ENCODE peak calls at places on chromosomes 16 and 17, in five cellular contexts. One of them, this sample, is unnamed.

GRCh38 chr17:27609606-27610303 is 21.2 kb upstream of the LGALS9 start:
- DNase-seq in NT2/D1: peak
- DNase-seq in H1: no peak
- DNase-seq in GM12878: no peak
- DNase-seq in HepG2: peak
- DNase-seq in this sample: peak

GRCh38 chr16:46812781-46813555 is 18.0 kb downstream of the C16orf87 start:
- DNase-seq in NT2/D1: no peak
- DNase-seq in H1: no peak
- DNase-seq in GM12878: no peak
- DNase-seq in HepG2: no peak
- DNase-seq in this sample: no peak

GRCh38 chr16:716250-716607 is 1.3 kb downstream of the METRN start:
- DNase-seq in NT2/D1: no peak
- DNase-seq in H1: no peak
- DNase-seq in GM12878: no peak
- DNase-seq in HepG2: peak
- DNase-seq in this sample: no peak

GRCh38 chr16:19075511-19075910 is 8.1 kb downstream of the COQ7 start:
- DNase-seq in NT2/D1: no peak
- DNase-seq in H1: no peak
- DNase-seq in GM12878: no peak
- DNase-seq in HepG2: no peak
- DNase-seq in this sample: no peak

GRCh38 chr17:41627316-41628072 is 3.1 kb upstream of the KRT17 start:
- DNase-seq in NT2/D1: no peak
- DNase-seq in H1: no peak
- DNase-seq in GM12878: no peak
- DNase-seq in HepG2: no peak
- DNase-seq in this sample: no peak

GRCh38 chr17:62637809-62638208 is 10.3 kb downstream of the MRC2 start:
- DNase-seq in NT2/D1: no peak
- DNase-seq in H1: no peak
- DNase-seq in GM12878: no peak
- DNase-seq in HepG2: no peak
- DNase-seq in this sample: no peak

GRCh38 chr16:30437511-30438046 is 7.7 kb upstream of the DCTPP1 start:
- DNase-seq in NT2/D1: no peak
- DNase-seq in H1: no peak
- DNase-seq in GM12878: no peak
- DNase-seq in HepG2: peak
- DNase-seq in this sample: no peak

GRCh38 chr17:38425744-38426143 is 2.5 kb upstream of the ARHGAP23 start:
- DNase-seq in NT2/D1: no peak
- DNase-seq in H1: no peak
- DNase-seq in GM12878: no peak
- DNase-seq in HepG2: no peak
- DNase-seq in this sample: no peak

GRCh38 chr16:80707686-80708085 is 96.7 kb downstream of the CDYL2 start:
- DNase-seq in NT2/D1: no peak
- DNase-seq in H1: no peak
- DNase-seq in GM12878: no peak
- DNase-seq in HepG2: no peak
- DNase-seq in this sample: no peak

GRCh38 chr17:72332367-72332766 is 211.5 kb downstream of the SOX9 start:
- DNase-seq in NT2/D1: no peak
- DNase-seq in H1: no peak
- DNase-seq in GM12878: peak
- DNase-seq in HepG2: no peak
- DNase-seq in this sample: no peak

GRCh38 chr17:55440391-55440790 is 18.8 kb upstream of the MMD start:
- DNase-seq in NT2/D1: no peak
- DNase-seq in H1: no peak
- DNase-seq in GM12878: no peak
- DNase-seq in HepG2: no peak
- DNase-seq in this sample: no peak

GRCh38 chr17:52383493-52384100 is 225.1 kb upstream of the CA10 start:
- DNase-seq in NT2/D1: peak
- DNase-seq in H1: peak
- DNase-seq in GM12878: no peak
- DNase-seq in HepG2: peak
- DNase-seq in this sample: peak

GRCh38 chr16:30748634-30749445 is 615 bp downstream of the PHKG2 start:
- DNase-seq in NT2/D1: no peak
- DNase-seq in H1: no peak
- DNase-seq in GM12878: no peak
- DNase-seq in HepG2: no peak
- DNase-seq in this sample: peak

DNA sequence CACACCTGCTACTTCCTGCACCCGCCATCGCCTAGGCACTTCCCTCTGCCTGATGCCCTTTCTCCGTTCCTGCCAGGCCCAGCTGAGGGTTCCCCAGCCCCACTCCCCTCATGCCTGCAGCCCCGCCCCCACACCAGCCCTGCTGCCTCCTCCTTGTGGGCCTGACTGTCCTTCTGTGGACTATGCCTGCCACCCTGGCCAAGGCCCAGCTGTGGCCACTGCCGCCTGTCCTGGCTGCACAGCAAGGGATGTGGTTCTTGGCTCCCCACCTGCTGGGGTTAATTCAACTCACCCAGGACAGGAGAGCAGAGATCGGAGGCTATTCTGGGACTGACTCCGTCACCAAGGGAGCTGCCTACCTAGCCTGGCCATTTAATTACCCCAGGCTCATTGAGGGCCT is 7.5 kb downstream of the NATD1 start:
- DNase-seq in NT2/D1: no peak
- DNase-seq in H1: no peak
- DNase-seq in GM12878: no peak
- DNase-seq in HepG2: no peak
- DNase-seq in this sample: no peak
- TF ChIP-seq SUZ12 in NT2/D1: no peak
- TF ChIP-seq SUZ12 in H1: no peak
- TF ChIP-seq SUZ12 in GM12878: no peak
- TF ChIP-seq SUZ12 in HepG2: no peak
- TF ChIP-seq SUZ12 in this sample: no peak

DNA sequence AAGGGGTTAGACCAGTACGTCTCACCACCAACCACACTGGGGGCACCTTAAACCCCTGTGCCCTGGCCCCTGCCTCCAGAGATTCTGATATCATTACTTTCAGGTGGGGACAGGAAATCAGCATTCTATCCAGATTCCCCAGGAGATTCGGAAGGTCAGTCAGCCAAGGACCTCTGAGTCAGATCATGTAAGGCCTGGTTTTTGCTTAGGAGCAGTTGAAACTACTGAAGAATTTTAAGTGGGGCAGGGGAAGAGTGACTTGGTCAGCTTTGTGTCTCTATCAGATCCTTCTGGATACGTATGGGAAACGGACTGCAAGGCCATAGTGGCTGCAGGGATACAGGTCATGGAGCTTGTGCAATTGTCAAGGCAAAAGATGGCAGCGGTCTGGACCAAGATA is 9.0 kb downstream of the EMP2 start:
- DNase-seq in NT2/D1: no peak
- DNase-seq in H1: no peak
- DNase-seq in GM12878: no peak
- DNase-seq in HepG2: no peak
- DNase-seq in this sample: no peak
- TF ChIP-seq SUZ12 in NT2/D1: no peak
- TF ChIP-seq SUZ12 in H1: no peak
- TF ChIP-seq SUZ12 in GM12878: no peak
- TF ChIP-seq SUZ12 in HepG2: no peak
- TF ChIP-seq SUZ12 in this sample: no peak

DNA sequence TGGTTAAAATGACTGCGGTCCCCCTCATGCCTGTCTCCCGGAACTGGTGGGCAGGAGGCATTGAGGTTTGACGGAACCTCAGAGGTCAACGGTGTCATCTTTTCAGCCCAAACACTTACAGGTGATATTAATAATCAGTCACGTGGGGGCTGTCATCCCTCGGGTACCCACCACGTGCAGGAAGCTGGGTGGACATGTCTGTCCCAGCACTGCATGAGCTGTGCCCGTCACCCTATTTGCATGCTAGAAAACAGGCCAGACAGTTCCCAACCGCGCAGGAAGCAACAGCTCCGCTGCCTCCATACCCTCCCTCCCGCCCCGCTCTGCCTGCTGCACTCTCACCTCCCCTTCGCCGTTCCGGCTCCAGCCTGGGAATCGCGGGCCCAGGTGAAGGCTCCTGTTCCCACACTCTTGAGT is 1.4 kb downstream of the SYNGR3 start:
- DNase-seq in NT2/D1: no peak
- DNase-seq in H1: no peak
- DNase-seq in GM12878: peak
- DNase-seq in HepG2: no peak
- DNase-seq in this sample: no peak
- TF ChIP-seq SUZ12 in NT2/D1: no peak
- TF ChIP-seq SUZ12 in H1: no peak
- TF ChIP-seq SUZ12 in GM12878: no peak
- TF ChIP-seq SUZ12 in HepG2: no peak
- TF ChIP-seq SUZ12 in this sample: no peak

GRCh38 chr17:81044764-81045589 is 10.0 kb downstream of the BAIAP2 start:
- DNase-seq in NT2/D1: no peak
- DNase-seq in H1: no peak
- DNase-seq in GM12878: no peak
- DNase-seq in HepG2: peak
- DNase-seq in this sample: no peak
- TF ChIP-seq SUZ12 in NT2/D1: no peak
- TF ChIP-seq SUZ12 in H1: no peak
- TF ChIP-seq SUZ12 in GM12878: no peak
- TF ChIP-seq SUZ12 in HepG2: no peak
- TF ChIP-seq SUZ12 in this sample: no peak

GRCh38 chr17:4940625-4941021 is 555 bp downstream of the RNF167 start:
- DNase-seq in NT2/D1: no peak
- DNase-seq in H1: no peak
- DNase-seq in GM12878: no peak
- DNase-seq in HepG2: no peak
- DNase-seq in this sample: no peak
- TF ChIP-seq SUZ12 in NT2/D1: no peak
- TF ChIP-seq SUZ12 in H1: no peak
- TF ChIP-seq SUZ12 in GM12878: no peak
- TF ChIP-seq SUZ12 in HepG2: no peak
- TF ChIP-seq SUZ12 in this sample: no peak

DNA sequence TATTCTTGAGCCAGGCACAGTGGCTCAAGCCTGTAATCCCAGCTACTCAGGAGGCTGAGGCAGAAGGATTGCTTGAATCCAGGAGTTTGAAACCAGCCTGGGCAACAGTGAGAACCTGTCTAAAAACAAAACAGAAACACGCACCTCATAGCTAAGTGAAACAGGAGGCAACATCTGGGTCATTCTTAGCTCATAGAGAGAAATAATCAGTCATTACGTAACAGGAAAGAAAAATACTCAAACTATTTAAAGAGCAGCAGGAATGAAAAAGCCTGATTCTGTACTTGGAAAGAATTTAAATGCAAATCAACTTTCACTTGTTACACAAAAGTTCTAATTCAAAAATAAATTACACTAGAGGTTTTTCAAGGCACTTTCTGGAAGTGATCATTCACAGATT is 17.2 kb downstream of the CHCT1 start:
- DNase-seq in NT2/D1: no peak
- DNase-seq in H1: no peak
- DNase-seq in GM12878: no peak
- DNase-seq in HepG2: peak
- DNase-seq in this sample: no peak
- TF ChIP-seq SUZ12 in NT2/D1: no peak
- TF ChIP-seq SUZ12 in H1: no peak
- TF ChIP-seq SUZ12 in GM12878: no peak
- TF ChIP-seq SUZ12 in HepG2: no peak
- TF ChIP-seq SUZ12 in this sample: no peak

DNA sequence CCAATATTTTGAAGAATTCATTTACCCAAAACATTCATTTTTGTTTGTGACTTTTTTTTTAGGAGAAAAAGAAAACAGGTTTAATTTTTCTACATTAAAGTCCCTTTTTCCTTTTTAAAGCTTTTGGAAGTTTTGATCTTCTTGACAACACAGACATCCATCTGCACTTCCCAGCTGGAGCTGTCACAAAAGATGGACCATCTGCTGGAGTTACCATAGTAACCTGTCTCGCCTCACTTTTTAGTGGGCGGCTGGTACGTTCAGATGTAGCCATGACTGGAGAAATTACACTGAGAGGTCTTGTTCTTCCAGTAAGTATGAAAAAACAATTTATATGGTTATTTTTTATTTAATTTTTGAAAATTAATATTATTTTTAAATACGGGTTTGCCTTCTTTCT is 37.2 kb downstream of the SIAH1 start:
- DNase-seq in NT2/D1: no peak
- DNase-seq in H1: no peak
- DNase-seq in GM12878: no peak
- DNase-seq in HepG2: no peak
- DNase-seq in this sample: no peak
- TF ChIP-seq SUZ12 in NT2/D1: no peak
- TF ChIP-seq SUZ12 in H1: no peak
- TF ChIP-seq SUZ12 in GM12878: no peak
- TF ChIP-seq SUZ12 in HepG2: no peak
- TF ChIP-seq SUZ12 in this sample: no peak

DNA sequence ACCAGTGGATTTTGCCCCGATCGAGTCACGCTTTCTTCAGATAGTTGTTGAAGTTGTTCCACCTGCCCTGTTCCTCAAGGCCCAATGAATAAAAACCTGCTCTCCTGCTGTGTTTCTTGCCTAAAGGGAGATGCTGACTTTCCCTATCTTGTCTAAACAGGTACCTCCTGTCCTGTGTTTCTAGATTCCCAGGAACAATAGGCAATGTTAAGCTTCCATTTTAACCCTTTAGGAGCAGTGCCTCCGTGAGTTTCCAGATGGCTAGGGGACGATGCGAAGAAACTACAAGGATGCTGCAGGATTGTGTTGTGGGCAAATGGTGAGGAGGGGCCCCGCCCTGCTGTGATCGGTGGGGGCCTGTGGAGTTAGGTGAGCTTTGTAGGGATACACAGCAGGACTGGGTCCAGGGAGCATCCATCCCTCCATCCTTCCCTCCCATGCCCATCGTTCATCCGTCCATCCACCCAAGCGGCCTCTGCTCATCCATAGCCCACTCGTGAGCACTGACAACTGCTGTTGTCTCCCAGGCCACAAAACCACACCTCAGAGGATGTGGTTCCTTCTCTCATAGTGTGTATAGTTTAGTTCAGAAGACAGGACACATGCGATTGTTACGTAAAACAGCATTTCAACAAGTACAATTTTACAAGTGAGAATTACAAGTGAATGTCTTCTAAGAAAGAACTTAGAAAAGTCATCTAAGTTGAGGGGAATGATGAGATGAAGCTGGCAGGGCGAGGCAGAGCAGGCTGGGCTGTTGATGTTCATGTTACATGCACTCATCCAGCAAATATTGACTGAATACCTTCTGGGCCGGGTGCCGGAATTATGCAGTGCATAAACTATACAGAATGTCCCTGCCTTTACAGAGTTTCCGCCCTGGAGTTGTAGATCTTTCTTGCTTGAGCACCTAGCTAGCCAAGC is 5.2 kb downstream of the ARSG start:
- DNase-seq in NT2/D1: no peak
- DNase-seq in H1: no peak
- DNase-seq in GM12878: no peak
- DNase-seq in HepG2: no peak
- DNase-seq in this sample: no peak
- TF ChIP-seq SUZ12 in NT2/D1: no peak
- TF ChIP-seq SUZ12 in H1: no peak
- TF ChIP-seq SUZ12 in GM12878: no peak
- TF ChIP-seq SUZ12 in HepG2: no peak
- TF ChIP-seq SUZ12 in this sample: no peak

GRCh38 chr16:24646646-24646995 is 82.8 kb upstream of the TNRC6A start:
- DNase-seq in NT2/D1: no peak
- DNase-seq in H1: no peak
- DNase-seq in GM12878: no peak
- DNase-seq in HepG2: no peak
- DNase-seq in this sample: no peak
- TF ChIP-seq SUZ12 in NT2/D1: no peak
- TF ChIP-seq SUZ12 in H1: no peak
- TF ChIP-seq SUZ12 in GM12878: no peak
- TF ChIP-seq SUZ12 in HepG2: no peak
- TF ChIP-seq SUZ12 in this sample: no peak

This sample was measured in HEK293T.